ENCODE peak calls at places on chromosomes 4 and X, in seven cellular contexts. One of them, this sample, is unnamed.
A peak's percentile ranks its signal among the peaks of the same experiment; 100 is the strongest.

GRCh38 chrX:30489323-30489722 is 88.2 kb downstream of the TASL start:
- DNase-seq in GM23338: peak; percentile 5
- DNase-seq in HFFc6: no peak
- DNase-seq in prostate gland: no peak
- DNase-seq in neural progenitor cell: peak; percentile 6
- DNase-seq in brain microvascular endothelial cell: no peak
- DNase-seq in fibroblast of the aortic adventitia: no peak
- DNase-seq in this sample: no peak

GRCh38 chr4:94489075-94489474 is 37.3 kb downstream of the PDLIM5 start:
- DNase-seq in GM23338: no peak
- DNase-seq in HFFc6: no peak
- DNase-seq in prostate gland: no peak
- DNase-seq in neural progenitor cell: no peak
- DNase-seq in brain microvascular endothelial cell: no peak
- DNase-seq in fibroblast of the aortic adventitia: no peak
- DNase-seq in this sample: no peak

GRCh38 chr4:121041307-121042090 is 30.8 kb downstream of the NDNF start:
- DNase-seq in GM23338: peak; percentile 15
- DNase-seq in HFFc6: no peak
- DNase-seq in prostate gland: no peak
- DNase-seq in neural progenitor cell: no peak
- DNase-seq in brain microvascular endothelial cell: no peak
- DNase-seq in fibroblast of the aortic adventitia: no peak
- DNase-seq in this sample: no peak

GRCh38 chr4:8472689-8473197 is 32.2 kb downstream of the TRMT44 start:
- DNase-seq in GM23338: no peak
- DNase-seq in HFFc6: peak; percentile 96
- DNase-seq in prostate gland: no peak
- DNase-seq in neural progenitor cell: no peak
- DNase-seq in brain microvascular endothelial cell: peak; percentile 99
- DNase-seq in fibroblast of the aortic adventitia: peak; percentile 98
- DNase-seq in this sample: no peak

GRCh38 chr4:173171098-173171497 is 2.5 kb downstream of the GALNT7 start:
- DNase-seq in GM23338: peak; percentile 64
- DNase-seq in HFFc6: peak; percentile 25
- DNase-seq in prostate gland: no peak
- DNase-seq in neural progenitor cell: peak; percentile 45
- DNase-seq in brain microvascular endothelial cell: no peak
- DNase-seq in fibroblast of the aortic adventitia: peak; percentile 51
- DNase-seq in this sample: no peak

GRCh38 chrX:150167482-150168324 is 195.4 kb upstream of the MAMLD1 start:
- DNase-seq in GM23338: no peak
- DNase-seq in HFFc6: no peak
- DNase-seq in prostate gland: no peak
- DNase-seq in neural progenitor cell: no peak
- DNase-seq in brain microvascular endothelial cell: no peak
- DNase-seq in fibroblast of the aortic adventitia: no peak
- DNase-seq in this sample: no peak

GRCh38 chrX:21946925-21947641 is 6.6 kb downstream of the SMS start:
- DNase-seq in GM23338: peak; percentile 53
- DNase-seq in HFFc6: peak; percentile 37
- DNase-seq in prostate gland: no peak
- DNase-seq in neural progenitor cell: peak; percentile 78
- DNase-seq in brain microvascular endothelial cell: peak; percentile 37
- DNase-seq in fibroblast of the aortic adventitia: peak; percentile 60
- DNase-seq in this sample: no peak

GRCh38 chrX:18377802-18378201 is 23.3 kb upstream of the SCML2 start:
- DNase-seq in GM23338: peak; percentile 72
- DNase-seq in HFFc6: peak; percentile 10
- DNase-seq in prostate gland: no peak
- DNase-seq in neural progenitor cell: peak; percentile 53
- DNase-seq in brain microvascular endothelial cell: no peak
- DNase-seq in fibroblast of the aortic adventitia: peak; percentile 27
- DNase-seq in this sample: no peak

GRCh38 chr4:127203561-127204260 is 429.0 kb upstream of the INTU start:
- DNase-seq in GM23338: peak; percentile 20
- DNase-seq in HFFc6: peak; percentile 18
- DNase-seq in prostate gland: no peak
- DNase-seq in neural progenitor cell: no peak
- DNase-seq in brain microvascular endothelial cell: peak; percentile 64
- DNase-seq in fibroblast of the aortic adventitia: peak; percentile 22
- DNase-seq in this sample: no peak

GRCh38 chrX:27575565-27575964 is 14.6 kb upstream of the DCAF8L2 start:
- DNase-seq in GM23338: no peak
- DNase-seq in HFFc6: no peak
- DNase-seq in prostate gland: no peak
- DNase-seq in neural progenitor cell: no peak
- DNase-seq in brain microvascular endothelial cell: no peak
- DNase-seq in fibroblast of the aortic adventitia: no peak
- DNase-seq in this sample: no peak

GRCh38 chr4:10063544-10064300 is 42.4 kb upstream of the SLC2A9 start:
- DNase-seq in GM23338: peak; percentile 65
- DNase-seq in HFFc6: peak; percentile 49
- DNase-seq in prostate gland: peak; percentile 88
- DNase-seq in neural progenitor cell: peak; percentile 88
- DNase-seq in brain microvascular endothelial cell: peak; percentile 73
- DNase-seq in fibroblast of the aortic adventitia: peak; percentile 84
- DNase-seq in this sample: no peak

GRCh38 chrX:106243376-106243775 is 75.3 kb downstream of the PWWP3B start:
- DNase-seq in GM23338: no peak
- DNase-seq in HFFc6: no peak
- DNase-seq in prostate gland: no peak
- DNase-seq in neural progenitor cell: no peak
- DNase-seq in brain microvascular endothelial cell: no peak
- DNase-seq in fibroblast of the aortic adventitia: no peak
- DNase-seq in this sample: no peak

GRCh38 chr4:3270141-3270611 is 21.2 kb downstream of the MSANTD1 start:
- DNase-seq in GM23338: no peak
- DNase-seq in HFFc6: no peak
- DNase-seq in prostate gland: no peak
- DNase-seq in neural progenitor cell: peak; percentile 1
- DNase-seq in brain microvascular endothelial cell: no peak
- DNase-seq in fibroblast of the aortic adventitia: no peak
- DNase-seq in this sample: no peak

GRCh38 chr4:4542824-4543485 is 1.1 kb upstream of the STX18 start:
- DNase-seq in GM23338: peak; percentile 63
- DNase-seq in HFFc6: no peak
- DNase-seq in prostate gland: no peak
- DNase-seq in neural progenitor cell: peak; percentile 45
- DNase-seq in brain microvascular endothelial cell: no peak
- DNase-seq in fibroblast of the aortic adventitia: no peak
- DNase-seq in this sample: no peak

GRCh38 chrX:140525448-140525847 is 20.6 kb upstream of the SOX3 start:
- DNase-seq in GM23338: peak; percentile 41
- DNase-seq in HFFc6: no peak
- DNase-seq in prostate gland: no peak
- DNase-seq in neural progenitor cell: no peak
- DNase-seq in brain microvascular endothelial cell: no peak
- DNase-seq in fibroblast of the aortic adventitia: no peak
- DNase-seq in this sample: no peak

GRCh38 chr4:7193040-7193958 is 961 bp downstream of the SORCS2 start:
- DNase-seq in GM23338: peak; percentile 52
- DNase-seq in HFFc6: no peak
- DNase-seq in prostate gland: no peak
- DNase-seq in neural progenitor cell: peak; percentile 73
- DNase-seq in brain microvascular endothelial cell: no peak
- DNase-seq in fibroblast of the aortic adventitia: no peak
- DNase-seq in this sample: peak; percentile 62

GRCh38 chrX:49001521-49002090 is 458 bp downstream of the GRIPAP1 start:
- DNase-seq in GM23338: peak; percentile 70
- DNase-seq in HFFc6: peak; percentile 9
- DNase-seq in prostate gland: no peak
- DNase-seq in neural progenitor cell: peak; percentile 62
- DNase-seq in brain microvascular endothelial cell: peak; percentile 4
- DNase-seq in fibroblast of the aortic adventitia: peak; percentile 38
- DNase-seq in this sample: no peak

GRCh38 chr4:25378130-25378743 is 1.2 kb downstream of the ANAPC4 start:
- DNase-seq in GM23338: peak; percentile 17
- DNase-seq in HFFc6: no peak
- DNase-seq in prostate gland: no peak
- DNase-seq in neural progenitor cell: no peak
- DNase-seq in brain microvascular endothelial cell: no peak
- DNase-seq in fibroblast of the aortic adventitia: no peak
- DNase-seq in this sample: no peak

GRCh38 chrX:71298119-71298518 is 3.4 kb upstream of the ITGB1BP2 start:
- DNase-seq in GM23338: no peak
- DNase-seq in HFFc6: no peak
- DNase-seq in prostate gland: no peak
- DNase-seq in neural progenitor cell: no peak
- DNase-seq in brain microvascular endothelial cell: no peak
- DNase-seq in fibroblast of the aortic adventitia: no peak
- DNase-seq in this sample: no peak

GRCh38 chr4:4524364-4524763 is 17.5 kb downstream of the STX18 start:
- DNase-seq in GM23338: peak; percentile 77
- DNase-seq in HFFc6: no peak
- DNase-seq in prostate gland: no peak
- DNase-seq in neural progenitor cell: peak; percentile 71
- DNase-seq in brain microvascular endothelial cell: no peak
- DNase-seq in fibroblast of the aortic adventitia: no peak
- DNase-seq in this sample: no peak

GRCh38 chr4:118036336-118036735 is 2.0 kb downstream of the NDST3 start:
- DNase-seq in GM23338: no peak
- DNase-seq in HFFc6: no peak
- DNase-seq in prostate gland: no peak
- DNase-seq in neural progenitor cell: no peak
- DNase-seq in brain microvascular endothelial cell: no peak
- DNase-seq in fibroblast of the aortic adventitia: no peak
- DNase-seq in this sample: no peak

GRCh38 chr4:174365018-174365587 is 81.4 kb downstream of the CEP44 start:
- DNase-seq in GM23338: peak; percentile 63
- DNase-seq in HFFc6: peak; percentile 5
- DNase-seq in prostate gland: no peak
- DNase-seq in neural progenitor cell: peak; percentile 46
- DNase-seq in brain microvascular endothelial cell: peak; percentile 7
- DNase-seq in fibroblast of the aortic adventitia: peak; percentile 76
- DNase-seq in this sample: no peak

GRCh38 chr4:183402771-183403170 is 41.7 kb upstream of the CDKN2AIP start:
- DNase-seq in GM23338: no peak
- DNase-seq in HFFc6: no peak
- DNase-seq in prostate gland: no peak
- DNase-seq in neural progenitor cell: no peak
- DNase-seq in brain microvascular endothelial cell: no peak
- DNase-seq in fibroblast of the aortic adventitia: no peak
- DNase-seq in this sample: no peak

GRCh38 chr4:77601614-77602187 is 3.9 kb upstream of the CXCL13 start:
- DNase-seq in GM23338: no peak
- DNase-seq in HFFc6: no peak
- DNase-seq in prostate gland: peak; percentile 36
- DNase-seq in neural progenitor cell: no peak
- DNase-seq in brain microvascular endothelial cell: no peak
- DNase-seq in fibroblast of the aortic adventitia: no peak
- DNase-seq in this sample: no peak

GRCh38 chr4:77593993-77594392 is 11.6 kb upstream of the CXCL13 start:
- DNase-seq in GM23338: no peak
- DNase-seq in HFFc6: no peak
- DNase-seq in prostate gland: no peak
- DNase-seq in neural progenitor cell: no peak
- DNase-seq in brain microvascular endothelial cell: no peak
- DNase-seq in fibroblast of the aortic adventitia: no peak
- DNase-seq in this sample: no peak

GRCh38 chr4:77600521-77601451 is 4.8 kb upstream of the CXCL13 start:
- DNase-seq in GM23338: peak; percentile 83
- DNase-seq in HFFc6: peak; percentile 6
- DNase-seq in prostate gland: peak; percentile 52
- DNase-seq in neural progenitor cell: peak; percentile 64
- DNase-seq in brain microvascular endothelial cell: peak; percentile 22
- DNase-seq in fibroblast of the aortic adventitia: peak; percentile 52
- DNase-seq in this sample: no peak

GRCh38 chr4:77595361-77595973 is 10.2 kb upstream of the CXCL13 start:
- DNase-seq in GM23338: no peak
- DNase-seq in HFFc6: no peak
- DNase-seq in prostate gland: no peak
- DNase-seq in neural progenitor cell: no peak
- DNase-seq in brain microvascular endothelial cell: no peak
- DNase-seq in fibroblast of the aortic adventitia: no peak
- DNase-seq in this sample: no peak

GRCh38 chr4:77599378-77599777 is 6.2 kb upstream of the CXCL13 start:
- DNase-seq in GM23338: peak; percentile 75
- DNase-seq in HFFc6: peak; percentile 45
- DNase-seq in prostate gland: no peak
- DNase-seq in neural progenitor cell: peak; percentile 34
- DNase-seq in brain microvascular endothelial cell: peak; percentile 55
- DNase-seq in fibroblast of the aortic adventitia: peak; percentile 59
- DNase-seq in this sample: no peak
- TF ChIP-seq CTCF in GM23338: peak; percentile 75
- TF ChIP-seq CTCF in HFFc6: peak; percentile 80
- TF ChIP-seq CTCF in prostate gland: peak; percentile 11
- TF ChIP-seq CTCF in neural progenitor cell: peak; percentile 66
- TF ChIP-seq CTCF in brain microvascular endothelial cell: peak; percentile 83
- TF ChIP-seq CTCF in fibroblast of the aortic adventitia: peak; percentile 76
- TF ChIP-seq CTCF in this sample: peak; percentile 54

GRCh38 chr4:141213550-141213991 is 7.1 kb upstream of the ZNF330 start:
- DNase-seq in GM23338: no peak
- DNase-seq in HFFc6: no peak
- DNase-seq in prostate gland: no peak
- DNase-seq in neural progenitor cell: no peak
- DNase-seq in brain microvascular endothelial cell: no peak
- DNase-seq in fibroblast of the aortic adventitia: no peak
- DNase-seq in this sample: no peak
- TF ChIP-seq CTCF in GM23338: no peak
- TF ChIP-seq CTCF in HFFc6: no peak
- TF ChIP-seq CTCF in prostate gland: no peak
- TF ChIP-seq CTCF in neural progenitor cell: no peak
- TF ChIP-seq CTCF in brain microvascular endothelial cell: no peak
- TF ChIP-seq CTCF in fibroblast of the aortic adventitia: no peak
- TF ChIP-seq CTCF in this sample: no peak

GRCh38 chr4:153153339-153153851 is 50.8 kb upstream of the TRIM2 start:
- DNase-seq in GM23338: peak; percentile 82
- DNase-seq in HFFc6: no peak
- DNase-seq in prostate gland: peak; percentile 17
- DNase-seq in neural progenitor cell: peak; percentile 85
- DNase-seq in brain microvascular endothelial cell: peak; percentile 11
- DNase-seq in fibroblast of the aortic adventitia: peak; percentile 28
- DNase-seq in this sample: peak; percentile 32
- TF ChIP-seq CTCF in GM23338: no peak
- TF ChIP-seq CTCF in HFFc6: peak; percentile 15
- TF ChIP-seq CTCF in prostate gland: no peak
- TF ChIP-seq CTCF in neural progenitor cell: no peak
- TF ChIP-seq CTCF in brain microvascular endothelial cell: no peak
- TF ChIP-seq CTCF in fibroblast of the aortic adventitia: no peak
- TF ChIP-seq CTCF in this sample: no peak

DNA sequence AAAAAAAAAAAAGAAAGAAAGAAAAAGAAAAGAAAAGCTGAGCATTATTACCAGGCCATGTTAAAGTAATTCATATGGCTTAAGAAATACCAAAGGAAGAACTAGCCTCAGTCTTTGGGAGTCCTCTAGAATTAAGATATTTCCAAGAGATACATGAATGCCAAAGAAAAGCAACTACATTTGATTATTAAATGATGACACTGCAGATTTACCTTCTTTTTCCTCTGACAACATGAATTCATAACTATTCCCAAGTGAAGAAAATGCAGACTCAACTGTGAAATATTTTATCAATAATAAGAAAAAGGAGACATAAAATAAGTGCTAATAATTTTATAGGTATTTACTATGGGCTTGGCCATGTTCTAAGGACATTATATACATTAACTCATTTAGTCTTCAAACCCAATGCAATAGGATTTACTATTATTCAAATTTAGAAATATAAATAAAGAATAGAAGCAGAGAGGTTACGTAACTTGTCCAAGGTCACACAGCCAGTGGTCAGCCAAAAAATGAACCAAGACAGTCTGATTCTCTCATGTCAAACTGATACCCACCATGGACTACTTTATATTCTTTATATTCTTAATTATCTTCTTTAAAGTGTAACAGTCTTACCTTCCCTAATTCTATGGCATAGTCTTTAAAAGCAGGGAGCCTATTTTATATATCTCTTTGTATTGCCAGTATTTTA is 6.9 kb downstream of the SH3D19 start:
- DNase-seq in GM23338: no peak
- DNase-seq in HFFc6: no peak
- DNase-seq in prostate gland: no peak
- DNase-seq in neural progenitor cell: no peak
- DNase-seq in brain microvascular endothelial cell: no peak
- DNase-seq in fibroblast of the aortic adventitia: no peak
- DNase-seq in this sample: no peak
- TF ChIP-seq CTCF in GM23338: no peak
- TF ChIP-seq CTCF in HFFc6: no peak
- TF ChIP-seq CTCF in prostate gland: no peak
- TF ChIP-seq CTCF in neural progenitor cell: no peak
- TF ChIP-seq CTCF in brain microvascular endothelial cell: no peak
- TF ChIP-seq CTCF in fibroblast of the aortic adventitia: no peak
- TF ChIP-seq CTCF in this sample: no peak